ENCODE peak calls at places on chromosomes 7 and 10, in six cellular contexts. G, D, Y, C, H and Z are unnamed samples.
A peak's percentile ranks its signal among the peaks of the same experiment; 100 is the strongest.

GRCh38 chr7:977326-978048 is 2.1 kb upstream of the COX19 start:
- DNase-seq in G (no peak), D (peak; percentile 75), Y (no peak), C (peak; percentile 62), H (peak; percentile 87), Z (no peak)

GRCh38 chr7:121288894-121289293 is 39.9 kb upstream of the WNT16 start:
- DNase-seq in G (no peak), D (peak; percentile 83), Y (no peak), C (peak; percentile 56), H (no peak), Z (peak; percentile 50)

GRCh38 chr10:119517235-119518141 is 25.0 kb downstream of the RGS10 start:
- DNase-seq in G (no peak), D (no peak), Y (peak; percentile 85), C (no peak), H (peak; percentile 19), Z (no peak)

GRCh38 chr7:100351657-100352058 is 6.3 kb upstream of the PILRB start:
- DNase-seq in G (no peak), D (no peak), Y (no peak), C (no peak), H (no peak), Z (no peak)

GRCh38 chr7:128168667-128169210 is 72.3 kb upstream of the LEP start:
- DNase-seq in G (no peak), D (peak; percentile 8), Y (no peak), C (no peak), H (peak; percentile 39), Z (peak; percentile 30)

GRCh38 chr7:18357691-18358090 is 137.9 kb upstream of the HDAC9 start:
- DNase-seq in G (no peak), D (peak; percentile 48), Y (peak; percentile 35), C (no peak), H (no peak), Z (no peak)

GRCh38 chr10:99530108-99531025 is 2.4 kb upstream of the NKX2-3 start:
- DNase-seq in G (no peak), D (no peak), Y (no peak), C (no peak), H (no peak), Z (no peak)

GRCh38 chr10:12844796-12845524 is 156.6 kb downstream of the CCDC3 start:
- DNase-seq in G (no peak), D (peak; percentile 51), Y (no peak), C (peak; percentile 33), H (no peak), Z (no peak)

GRCh38 chr10:72334832-72335393 is 19.8 kb downstream of the DNAJB12 start:
- DNase-seq in G (peak; percentile 58), D (peak; percentile 96), Y (peak; percentile 97), C (peak; percentile 80), H (peak; percentile 90), Z (no peak)

GRCh38 chr10:63681965-63682704 is 160.9 kb downstream of the REEP3 start:
- DNase-seq in G (no peak), D (peak; percentile 70), Y (peak; percentile 28), C (no peak), H (no peak), Z (no peak)

GRCh38 chr7:70925411-70926115 is 206.4 kb upstream of the GALNT17 start:
- DNase-seq in G (no peak), D (no peak), Y (no peak), C (no peak), H (no peak), Z (no peak)

GRCh38 chr7:135334830-135335543 is 101.3 kb downstream of the STRA8 start:
- DNase-seq in G (no peak), D (no peak), Y (no peak), C (no peak), H (peak; percentile 31), Z (no peak)

GRCh38 chr7:135338151-135338550 is 104.5 kb downstream of the STRA8 start:
- DNase-seq in G (no peak), D (no peak), Y (no peak), C (no peak), H (no peak), Z (no peak)

GRCh38 chr7:135337506-135337905 is 103.9 kb downstream of the STRA8 start:
- DNase-seq in G (no peak), D (no peak), Y (no peak), C (no peak), H (no peak), Z (no peak)

GRCh38 chr7:135333946-135334345 is 100.3 kb downstream of the STRA8 start:
- DNase-seq in G (no peak), D (no peak), Y (no peak), C (no peak), H (no peak), Z (no peak)

DNA sequence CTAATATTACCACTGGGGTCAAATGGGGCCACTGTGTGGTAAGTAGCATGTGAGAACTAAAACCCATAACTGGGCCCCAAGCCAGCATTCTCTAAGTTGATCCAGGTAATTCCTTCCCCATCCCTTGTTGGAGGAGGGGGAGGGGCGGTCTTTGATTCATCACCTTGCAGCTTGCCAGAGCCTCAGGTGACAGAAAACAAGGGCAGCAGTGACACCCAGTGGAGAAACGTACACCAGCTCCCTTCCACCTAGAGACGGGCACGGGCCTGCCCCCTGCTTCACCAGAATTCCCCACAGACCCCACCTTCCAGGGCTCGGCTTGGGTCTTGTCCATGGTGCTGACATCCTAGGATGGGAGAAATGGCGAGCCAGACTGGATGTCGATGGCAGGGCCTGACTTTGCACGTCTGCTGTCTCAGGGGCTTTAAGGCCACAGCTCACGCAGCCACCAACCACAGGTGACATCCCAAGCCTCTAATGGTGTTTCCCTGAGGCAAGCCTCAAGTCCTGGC is 102.0 kb downstream of the STRA8 start:
- DNase-seq in G (peak; percentile 87), D (peak; percentile 98), Y (peak; percentile 63), C (no peak), H (peak; percentile 84), Z (peak; percentile 80)
- TF ChIP-seq CTCF in G (peak; percentile 89), D (peak; percentile 90), Y (peak; percentile 55), C (peak; percentile 87), H (peak; percentile 22), Z (peak; percentile 57)

GRCh38 chr7:151017370-151017952 is 6.8 kb downstream of the ATG9B start:
- DNase-seq in G (no peak), D (no peak), Y (no peak), C (no peak), H (no peak), Z (no peak)
- H3K4me3 ChIP-seq in G (peak overlapping the region; percentile 69), D (no peak overlapping the region), Y (no peak overlapping the region), C (no peak overlapping the region), H (no peak overlapping the region), Z (peak overlapping the region; percentile 17)

GRCh38 chr10:92068900-92069299 is 145.3 kb downstream of the BTAF1 start:
- DNase-seq in G (no peak), D (peak; percentile 8), Y (no peak), C (no peak), H (no peak), Z (no peak)

GRCh38 chr10:92079003-92079402 is 155.4 kb downstream of the BTAF1 start:
- DNase-seq in G (no peak), D (peak; percentile 67), Y (no peak), C (no peak), H (no peak), Z (no peak)

GRCh38 chr10:92075829-92076228 is 152.3 kb downstream of the BTAF1 start:
- DNase-seq in G (no peak), D (no peak), Y (no peak), C (no peak), H (no peak), Z (no peak)

GRCh38 chr10:92076722-92077121 is 153.2 kb downstream of the BTAF1 start:
- DNase-seq in G (no peak), D (no peak), Y (no peak), C (no peak), H (peak; percentile 19), Z (no peak)

DNA sequence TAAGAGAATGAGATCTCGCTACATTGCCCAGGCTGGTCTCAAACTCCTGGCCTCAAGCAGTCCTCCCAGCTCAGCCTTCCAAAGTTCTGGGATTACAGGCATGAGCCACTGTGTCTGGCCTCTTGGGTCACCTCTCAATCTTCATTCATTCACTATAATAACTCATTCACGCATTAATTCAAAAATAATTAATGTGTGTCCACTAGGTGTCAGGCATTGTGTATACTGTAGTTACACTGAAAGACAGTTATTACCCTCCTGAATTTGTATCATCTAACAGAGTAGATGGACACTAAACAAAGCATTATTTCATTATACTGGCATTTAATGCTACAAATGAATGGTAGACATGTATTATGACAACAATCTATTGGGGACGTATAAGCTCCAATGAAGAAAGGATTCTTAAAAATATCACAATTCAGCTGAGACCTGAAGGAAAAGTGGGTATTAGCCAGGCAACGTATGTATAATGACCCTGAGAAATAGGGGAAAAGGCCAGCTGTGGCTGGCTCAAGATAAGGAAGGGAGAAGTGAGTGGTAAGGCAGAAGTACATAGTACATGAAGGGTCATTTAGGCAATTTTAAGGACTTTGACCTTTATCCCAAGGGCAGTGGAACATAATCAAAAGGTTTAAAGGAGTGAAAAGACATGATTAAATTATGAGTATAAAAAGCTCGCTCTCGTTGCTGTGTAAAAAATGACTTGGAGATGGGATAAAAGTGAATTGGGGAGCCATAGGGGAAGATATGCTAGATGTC is 150.7 kb downstream of the BTAF1 start:
- DNase-seq in G (no peak), D (no peak), Y (peak; percentile 14), C (no peak), H (peak; percentile 32), Z (no peak)
- TF ChIP-seq CTCF in G (no peak), D (peak; percentile 35), Y (no peak), C (no peak), H (no peak), Z (peak; percentile 27)

GRCh38 chr10:133420579-133420978 is 3.8 kb downstream of the SPRN start:
- DNase-seq in G (no peak), D (no peak), Y (no peak), C (no peak), H (no peak), Z (no peak)

GRCh38 chr10:133420028-133420427 is 4.4 kb downstream of the SPRN start:
- DNase-seq in G (no peak), D (no peak), Y (no peak), C (no peak), H (no peak), Z (no peak)

GRCh38 chr10:133421336-133422222 is 2.8 kb downstream of the SPRN start:
- DNase-seq in G (no peak), D (no peak), Y (no peak), C (no peak), H (no peak), Z (no peak)

GRCh38 chr10:133422223-133422820 is 2.1 kb downstream of the SPRN start:
- DNase-seq in G (no peak), D (no peak), Y (no peak), C (no peak), H (no peak), Z (no peak)

DNA sequence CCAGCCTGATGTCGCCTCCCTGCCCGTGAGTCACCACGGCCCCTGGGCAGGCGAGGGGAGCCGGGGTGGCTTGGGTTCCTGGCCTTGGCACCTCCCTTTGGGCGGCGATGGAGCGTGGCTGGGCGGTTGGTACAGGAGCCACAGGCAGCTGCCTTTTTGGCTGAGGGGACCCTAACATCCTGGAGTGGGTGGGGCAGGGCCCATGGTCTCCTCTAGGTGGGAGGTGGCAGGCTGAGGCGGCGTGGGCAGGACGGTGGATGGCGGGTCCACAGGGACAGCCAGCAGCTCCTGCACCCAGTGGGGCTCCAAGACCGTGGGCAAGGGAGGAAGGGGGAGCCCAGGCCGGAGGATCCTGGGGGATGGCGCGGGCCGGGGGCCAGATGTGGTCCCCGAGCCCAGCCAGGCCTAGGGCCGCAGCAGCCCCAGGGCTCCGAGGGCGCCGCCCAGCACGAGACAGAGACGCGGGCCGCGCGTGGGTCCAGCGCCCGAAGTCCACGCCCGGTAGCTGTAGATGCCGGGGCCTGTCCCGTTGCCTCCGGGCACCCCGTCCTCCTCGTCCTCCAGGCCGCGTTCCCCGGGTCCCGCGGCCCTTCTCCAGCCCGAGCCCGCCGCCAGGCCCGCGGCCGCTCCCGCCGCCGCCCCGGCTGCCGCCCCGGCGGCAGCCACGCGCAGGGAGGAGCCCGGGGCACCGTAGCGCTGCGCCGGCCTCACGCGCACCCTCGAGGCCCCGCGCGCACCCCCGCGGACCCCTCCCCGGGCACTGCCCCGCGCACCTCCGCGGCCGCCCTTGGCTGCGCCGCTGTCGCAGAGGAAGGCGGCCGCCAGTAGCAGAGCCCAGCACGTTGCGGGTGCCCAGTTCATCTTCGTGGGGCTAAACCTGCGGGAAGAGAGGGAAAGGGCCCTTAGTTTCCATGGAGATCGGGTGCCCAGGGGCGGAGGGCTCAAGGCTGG is 1.3 kb downstream of the SPRN start:
- DNase-seq in G (no peak), D (no peak), Y (no peak), C (no peak), H (no peak), Z (no peak)
- H3K4me3 ChIP-seq in G (no peak overlapping the region), D (no peak overlapping the region), Y (no peak overlapping the region), C (no peak overlapping the region), H (no peak overlapping the region), Z (no peak overlapping the region)